ENCODE peak calls at places on chromosomes 2 and 18, in six cellular contexts. L, V, C, W, K and N are unnamed samples.

GRCh38 chr2:127580167-127581049 is 44.9 kb downstream of the MYO7B start:
- DNase-seq in L (no peak), V (no peak), C (no peak), W (no peak), K (no peak), N (no peak)

GRCh38 chr18:37322497-37323035 is 243.0 kb downstream of the CELF4 start:
- DNase-seq in L (peak; percentile 2), V (peak; percentile 42), C (peak; percentile 60), W (peak; percentile 24), K (no peak), N (peak; percentile 39)

GRCh38 chr2:241598487-241598886 is 38.5 kb downstream of the THAP4 start:
- DNase-seq in L (no peak), V (no peak), C (no peak), W (peak; percentile 29), K (no peak), N (no peak)

GRCh38 chr2:217360781-217361485 is 501.1 kb upstream of the TNP1 start:
- DNase-seq in L (no peak), V (no peak), C (no peak), W (peak; percentile 93), K (no peak), N (peak; percentile 83)

GRCh38 chr2:2577366-2577765 is 246.3 kb upstream of the MYT1L start:
- DNase-seq in L (no peak), V (no peak), C (no peak), W (no peak), K (no peak), N (no peak)

GRCh38 chr18:25737710-25738251 is 352.6 kb downstream of the SS18 start:
- DNase-seq in L (no peak), V (no peak), C (no peak), W (no peak), K (no peak), N (no peak)

GRCh38 chr2:109446531-109447131 is 167.1 kb downstream of the SEPTIN10 start:
- DNase-seq in L (no peak), V (no peak), C (no peak), W (peak; percentile 38), K (no peak), N (no peak)

GRCh38 chr2:290090-290722 is 2.3 kb upstream of the ALKAL2 start:
- DNase-seq in L (peak; percentile 40), V (peak; percentile 72), C (peak; percentile 55), W (peak; percentile 32), K (peak; percentile 40), N (peak; percentile 49)

GRCh38 chr18:46458472-46458871 is 198.5 kb downstream of the LOXHD1 start:
- DNase-seq in L (no peak), V (no peak), C (no peak), W (no peak), K (no peak), N (no peak)

GRCh38 chr2:121561617-121562268 is 31.1 kb downstream of the RNU4ATAC start:
- DNase-seq in L (no peak), V (no peak), C (no peak), W (peak; percentile 18), K (no peak), N (peak; percentile 14)

GRCh38 chr2:192044496-192044895 is 150.2 kb downstream of the TMEFF2 start:
- DNase-seq in L (no peak), V (no peak), C (no peak), W (no peak), K (no peak), N (no peak)

GRCh38 chr2:146363731-146364130 is 1481.1 kb upstream of the ACVR2A start:
- DNase-seq in L (no peak), V (no peak), C (no peak), W (no peak), K (no peak), N (no peak)

GRCh38 chr2:2879776-2880175 is 497.8 kb downstream of the EIPR1 start:
- DNase-seq in L (no peak), V (no peak), C (no peak), W (no peak), K (no peak), N (no peak)